ENCODE peak calls at places on chromosomes 13 and 19, in nine cellular contexts. O is AG04449, C is hepatocyte, W is nephron progenitor cell, L is AG10803, V is stomach, N is fibroblast of mammary gland, S is left ventricle myocardium inferior, K is GM13977. T is an unnamed sample.

GRCh38 chr13:76414320-76414719 is 471.9 kb downstream of the KCTD12 start:
- DNase-seq in O (no peak), C (no peak), W (no peak), L (no peak), V (no peak), N (no peak), S (no peak), K (no peak), T (no peak)

GRCh38 chr19:51372649-51373504 is at the start of gene NKG7:
- DNase-seq in O (no peak), C (no peak), W (no peak), L (no peak), V (no peak), N (no peak), S (no peak), K (peak), T (peak)

GRCh38 chr19:40521276-40521675 is 54.5 kb downstream of the SPTBN4 start:
- DNase-seq in O (no peak), C (no peak), W (no peak), L (peak), V (no peak), N (peak), S (no peak), K (no peak), T (no peak)

GRCh38 chr13:114080739-114081561 is 51.5 kb downstream of the RASA3 start:
- DNase-seq in O (no peak), C (no peak), W (peak), L (no peak), V (no peak), N (no peak), S (peak), K (no peak), T (no peak)

GRCh38 chr13:110737555-110737954 is 24.1 kb downstream of the ING1 start:
- DNase-seq in O (no peak), C (no peak), W (no peak), L (no peak), V (no peak), N (no peak), S (no peak), K (no peak), T (no peak)

GRCh38 chr13:63107163-63107935 is 1691.7 kb upstream of the PCDH20 start:
- DNase-seq in O (no peak), C (no peak), W (no peak), L (no peak), V (no peak), N (peak), S (no peak), K (no peak), T (no peak)

GRCh38 chr19:45090034-45090433 is 2.9 kb upstream of the PPP1R37 start:
- DNase-seq in O (no peak), C (no peak), W (no peak), L (no peak), V (no peak), N (no peak), S (no peak), K (no peak), T (no peak)

GRCh38 chr19:29329460-29330134 is 116.6 kb upstream of the UQCRFS1 start:
- DNase-seq in O (no peak), C (peak), W (peak), L (peak), V (no peak), N (no peak), S (no peak), K (no peak), T (no peak)

GRCh38 chr13:33053397-33054066 is 37.3 kb downstream of the KL start:
- DNase-seq in O (no peak), C (no peak), W (no peak), L (peak), V (no peak), N (no peak), S (no peak), K (no peak), T (no peak)

GRCh38 chr13:110529522-110530311 is 31.8 kb downstream of the RAB20 start:
- DNase-seq in O (no peak), C (no peak), W (no peak), L (no peak), V (no peak), N (no peak), S (no peak), K (no peak), T (no peak)

GRCh38 chr13:102310691-102311432 is 91.0 kb downstream of the FGF14 start:
- DNase-seq in O (no peak), C (no peak), W (no peak), L (no peak), V (no peak), N (peak), S (peak), K (no peak), T (no peak)

GRCh38 chr13:108827637-108828036 is 198.2 kb downstream of the MYO16 start:
- DNase-seq in O (no peak), C (no peak), W (no peak), L (no peak), V (no peak), N (no peak), S (no peak), K (no peak), T (no peak)

GRCh38 chr13:110590577-110590976 is 24.8 kb upstream of the NAXD start:
- DNase-seq in O (no peak), C (no peak), W (no peak), L (no peak), V (peak), N (no peak), S (no peak), K (no peak), T (no peak)

GRCh38 chr19:48398329-48399235 is 5.1 kb downstream of the GRIN2D start:
- DNase-seq in O (no peak), C (peak), W (peak), L (peak), V (peak), N (peak), S (peak), K (peak), T (peak)

GRCh38 chr13:113897161-113897560 is 33.3 kb upstream of the GAS6 start:
- DNase-seq in O (peak), C (no peak), W (no peak), L (peak), V (no peak), N (peak), S (no peak), K (no peak), T (no peak)

GRCh38 chr13:109175666-109176065 is 546.3 kb downstream of the MYO16 start:
- DNase-seq in O (no peak), C (no peak), W (no peak), L (no peak), V (no peak), N (no peak), S (no peak), K (no peak), T (no peak)

GRCh38 chr19:3904233-3904632 is 23.7 kb downstream of the ATCAY start:
- DNase-seq in O (no peak), C (no peak), W (no peak), L (no peak), V (no peak), N (no peak), S (no peak), K (no peak), T (no peak)

GRCh38 chr19:19146865-19147264 is 8.6 kb upstream of the TMEM161A start:
- DNase-seq in O (no peak), C (no peak), W (no peak), L (no peak), V (no peak), N (no peak), S (no peak), K (no peak), T (no peak)

GRCh38 chr19:7460562-7460966 is 28.3 kb downstream of the PEX11G start:
- DNase-seq in O (no peak), C (no peak), W (no peak), L (no peak), V (no peak), N (no peak), S (no peak), K (no peak), T (no peak)

GRCh38 chr13:20121154-20121515 is 39.7 kb downstream of the GJA3 start:
- DNase-seq in O (no peak), C (no peak), W (no peak), L (peak), V (no peak), N (no peak), S (no peak), K (no peak), T (no peak)

DNA sequence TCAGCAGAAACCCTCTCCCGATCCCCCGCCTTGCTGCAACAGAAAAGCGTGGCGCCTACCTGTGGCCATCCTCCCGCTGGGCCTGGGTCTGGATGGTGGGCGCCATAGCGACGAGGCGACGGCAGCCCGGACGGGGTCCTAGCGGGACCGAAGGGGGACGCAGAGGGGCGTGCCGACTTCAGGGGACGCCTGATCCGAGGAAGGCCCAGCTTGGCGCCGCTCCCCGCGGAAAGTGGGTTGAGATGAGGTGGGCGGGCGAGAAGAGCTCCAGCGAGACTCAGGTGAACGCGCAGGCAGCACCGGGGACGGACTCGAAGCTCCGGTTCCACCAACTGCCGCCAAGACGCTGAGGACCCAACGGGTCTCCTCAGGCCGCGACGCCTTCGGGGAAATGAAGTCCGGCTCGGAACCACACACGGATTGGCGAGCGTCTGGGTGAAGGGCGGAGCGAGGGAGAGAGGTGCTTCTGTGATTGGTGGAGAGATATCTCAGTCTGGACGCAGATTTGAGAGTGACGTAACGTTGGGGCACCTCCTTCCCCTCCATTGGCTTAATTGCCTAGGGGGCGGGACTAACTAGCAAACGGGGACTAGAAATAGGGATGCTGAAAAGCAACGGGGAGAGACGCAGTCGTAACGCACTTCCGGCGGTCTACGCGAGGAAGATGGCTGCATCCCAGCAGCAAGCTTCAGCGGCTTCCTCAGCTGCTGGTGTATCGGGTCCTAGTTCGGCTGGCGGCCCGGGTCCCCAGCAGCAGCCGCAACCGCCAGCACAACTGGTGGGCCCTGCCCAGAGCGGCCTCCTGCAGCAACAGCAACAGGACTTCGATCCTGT is at the start of the genes MED29 and PAF1:
- DNase-seq in O (peak), C (peak), W (peak), L (peak), V (peak), N (peak), S (peak), K (peak), T (peak)
- TF ChIP-seq CTCF in O (no peak), C (peak), W (no peak), L (no peak), V (no peak), N (no peak), S (no peak), K (peak), T (no peak)

GRCh38 chr13:46052314-46053161 is at the start of gene ZC3H13:
- DNase-seq in O (peak), C (peak), W (peak), L (peak), V (peak), N (peak), S (peak), K (peak), T (peak)
- TF ChIP-seq CTCF in O (peak), C (peak), W (peak), L (peak), V (no peak), N (peak), S (peak), K (peak), T (no peak)

DNA sequence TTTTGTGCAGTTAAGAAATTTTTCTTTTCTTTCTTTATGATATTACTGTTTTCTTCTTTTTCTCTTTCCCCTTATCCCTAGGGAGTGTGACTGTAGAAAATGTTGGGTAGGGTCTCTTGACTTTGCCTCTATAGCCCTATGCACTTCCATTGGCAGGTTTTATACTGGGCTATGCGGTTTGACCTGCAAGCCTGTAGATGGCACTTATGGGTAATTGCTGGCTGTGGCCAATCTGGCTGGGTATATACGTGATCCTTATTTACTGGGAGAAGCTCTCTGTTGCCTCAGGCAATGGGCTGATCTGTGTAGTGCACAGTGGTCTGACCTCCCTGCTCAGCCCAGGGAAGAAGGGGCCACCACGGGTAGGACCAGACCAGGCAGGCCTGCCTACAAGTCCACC is 78.8 kb downstream of the RAP2A start:
- DNase-seq in O (no peak), C (no peak), W (no peak), L (no peak), V (no peak), N (peak), S (no peak), K (no peak), T (no peak)
- TF ChIP-seq CTCF in O (no peak), C (no peak), W (no peak), L (no peak), V (no peak), N (no peak), S (no peak), K (no peak), T (no peak)

DNA sequence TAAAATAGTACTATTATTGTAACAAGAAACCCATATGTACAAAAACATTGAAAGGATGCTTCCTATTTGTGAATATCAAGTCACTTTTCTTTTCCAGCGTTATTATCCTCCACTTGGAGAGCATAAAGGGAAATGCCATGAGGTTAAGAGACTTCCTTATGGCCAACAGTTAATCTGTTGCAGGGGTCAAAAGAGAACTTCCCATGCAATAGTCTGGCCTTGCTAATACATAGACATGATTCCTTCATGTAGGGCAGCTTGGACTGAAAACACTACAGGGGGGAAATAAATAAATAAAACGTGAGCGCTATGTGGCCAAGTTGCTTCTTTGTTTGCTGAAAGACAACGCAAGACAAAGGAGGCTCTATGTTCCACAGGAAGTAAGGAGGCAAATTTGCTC is 269.1 kb upstream of the EDNRB start:
- DNase-seq in O (no peak), C (no peak), W (no peak), L (no peak), V (no peak), N (no peak), S (no peak), K (no peak), T (no peak)
- TF ChIP-seq CTCF in O (no peak), C (no peak), W (no peak), L (no peak), V (no peak), N (no peak), S (no peak), K (no peak), T (no peak)

GRCh38 chr19:15419413-15420025 is 731 bp upstream of the AKAP8L start:
- DNase-seq in O (no peak), C (no peak), W (no peak), L (peak), V (no peak), N (peak), S (no peak), K (no peak), T (no peak)
- TF ChIP-seq CTCF in O (no peak), C (no peak), W (no peak), L (no peak), V (no peak), N (no peak), S (peak), K (no peak), T (no peak)

GRCh38 chr13:75365724-75366173 is 116.2 kb downstream of the TBC1D4 start:
- DNase-seq in O (no peak), C (no peak), W (no peak), L (peak), V (no peak), N (peak), S (no peak), K (peak), T (peak)
- TF ChIP-seq CTCF in O (no peak), C (no peak), W (no peak), L (peak), V (no peak), N (peak), S (peak), K (no peak), T (no peak)

DNA sequence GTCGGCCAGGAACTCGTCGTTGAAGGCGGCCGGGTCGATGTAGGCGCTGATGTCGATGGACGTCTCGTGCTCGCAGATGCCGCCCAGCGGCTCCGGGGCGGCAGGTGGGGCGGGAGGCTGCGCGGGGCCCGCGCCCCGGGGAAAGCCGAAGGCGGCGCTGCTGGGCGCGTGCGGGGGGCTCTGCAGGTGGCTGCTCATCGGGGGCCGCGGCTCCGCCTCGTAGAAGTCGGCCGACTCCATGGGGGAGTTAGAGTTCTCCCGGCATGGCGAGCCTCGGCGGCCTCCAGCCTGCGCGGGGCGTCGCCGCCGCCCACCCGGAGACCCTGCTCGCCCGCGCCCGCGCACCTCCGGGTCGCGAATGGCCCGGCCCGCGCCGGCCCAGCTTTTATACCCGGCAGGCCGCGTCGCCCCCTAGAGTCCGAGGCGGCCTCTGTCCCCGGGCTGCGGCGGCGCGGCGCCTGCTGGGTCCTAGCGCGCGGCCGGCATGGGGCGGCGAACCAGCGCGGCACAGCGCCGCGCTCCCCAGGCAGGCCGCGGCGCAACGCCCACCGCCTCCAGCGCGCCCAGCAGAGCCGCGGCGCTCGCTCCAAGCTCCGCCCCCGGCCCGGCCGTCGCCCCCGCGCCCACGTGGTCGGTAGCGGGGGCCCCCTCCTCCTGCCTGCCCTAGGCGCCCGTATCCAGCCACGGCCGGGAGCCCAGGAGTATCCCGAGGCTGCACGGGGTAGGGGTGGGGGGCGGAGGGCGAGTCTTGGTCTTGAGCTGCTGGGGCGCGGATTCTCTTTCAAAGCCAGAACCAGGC is at the start of gene CEBPA:
- DNase-seq in O (no peak), C (peak), W (peak), L (peak), V (peak), N (peak), S (peak), K (peak), T (peak)
- TF ChIP-seq CTCF in O (peak), C (peak), W (no peak), L (peak), V (no peak), N (no peak), S (peak), K (peak), T (peak)

GRCh38 chr19:56211718-56212117 is 9.6 kb downstream of the ZSCAN5C start:
- DNase-seq in O (no peak), C (no peak), W (no peak), L (no peak), V (no peak), N (no peak), S (no peak), K (no peak), T (no peak)
- TF ChIP-seq CTCF in O (no peak), C (no peak), W (no peak), L (no peak), V (no peak), N (no peak), S (no peak), K (no peak), T (no peak)

GRCh38 chr13:45728759-45729158 is 26.6 kb downstream of the CBY2 start:
- DNase-seq in O (no peak), C (peak), W (peak), L (no peak), V (no peak), N (no peak), S (no peak), K (no peak), T (peak)
- TF ChIP-seq CTCF in O (no peak), C (peak), W (peak), L (peak), V (no peak), N (peak), S (peak), K (peak), T (peak)

DNA sequence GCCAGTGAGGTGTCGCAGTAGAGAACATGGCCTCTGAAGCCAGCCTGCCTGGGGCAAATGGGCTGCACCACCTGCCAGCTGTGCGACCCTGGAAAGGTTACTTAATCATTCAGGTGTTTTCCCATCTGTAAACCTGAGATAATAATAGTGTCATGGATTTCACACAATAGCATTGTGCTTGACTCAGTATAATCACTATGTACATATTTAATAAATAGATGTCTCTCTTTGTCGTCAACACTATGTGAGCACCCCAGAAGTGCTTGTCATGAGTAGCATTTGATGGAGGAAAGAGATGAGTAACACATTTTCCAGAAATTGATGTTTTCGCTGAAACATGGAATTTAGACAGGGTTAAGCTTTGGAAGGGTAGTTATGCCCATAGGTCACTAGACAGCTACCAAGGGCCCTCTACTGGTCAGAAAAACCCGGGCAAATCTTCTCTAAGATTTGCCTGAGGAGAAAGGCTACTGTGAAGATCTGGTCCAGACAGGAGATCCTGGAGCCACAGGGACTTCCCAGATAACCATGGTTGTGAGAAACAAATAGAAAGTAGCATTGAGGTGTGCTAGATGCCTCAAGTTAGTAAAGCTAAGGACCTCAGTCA is 9.5 kb upstream of the MBNL2 start:
- DNase-seq in O (no peak), C (peak), W (no peak), L (peak), V (peak), N (peak), S (no peak), K (no peak), T (no peak)
- TF ChIP-seq CTCF in O (peak), C (peak), W (peak), L (peak), V (no peak), N (peak), S (peak), K (peak), T (no peak)